ENCODE peak calls at places on chromosomes 13 and 19, in four cellular contexts. One of them, this sample, is unnamed.
A peak's percentile ranks its signal among the peaks of the same experiment; 100 is the strongest.

GRCh38 chr19:55173717-55174409 is 6.2 kb downstream of the SYT5 start:
- DNase-seq in adrenal gland: peak; percentile 89
- DNase-seq in AG09319: peak; percentile 49
- DNase-seq in heart right ventricle: peak; percentile 66
- DNase-seq in this sample: peak; percentile 55

GRCh38 chr19:15337202-15337601 is 4.9 kb upstream of the BRD4 start:
- DNase-seq in heart right ventricle: no peak
- DNase-seq in AG09319: no peak
- DNase-seq in adrenal gland: no peak
- DNase-seq in this sample: no peak

GRCh38 chr13:109698779-109699178 is 87.6 kb downstream of the IRS2 start:
- DNase-seq in heart right ventricle: no peak
- DNase-seq in AG09319: no peak
- DNase-seq in adrenal gland: no peak
- DNase-seq in this sample: no peak

GRCh38 chr19:54937926-54938325 is 9.4 kb downstream of the NLRP7 start:
- DNase-seq in adrenal gland: no peak
- DNase-seq in heart right ventricle: no peak
- DNase-seq in AG09319: no peak
- DNase-seq in this sample: peak; percentile 31

GRCh38 chr19:13825489-13826475 is 30.5 kb downstream of the ZSWIM4 start:
- DNase-seq in AG09319: no peak
- DNase-seq in heart right ventricle: no peak
- DNase-seq in adrenal gland: no peak
- DNase-seq in this sample: no peak

GRCh38 chr13:113029487-113030258 is 60.7 kb downstream of the MCF2L start:
- DNase-seq in heart right ventricle: no peak
- DNase-seq in AG09319: no peak
- DNase-seq in adrenal gland: no peak
- DNase-seq in this sample: peak; percentile 73

GRCh38 chr19:58150328-58150921 is at the start of gene ZNF329:
- DNase-seq in heart right ventricle: peak; percentile 89
- DNase-seq in AG09319: peak; percentile 54
- DNase-seq in adrenal gland: peak; percentile 82
- DNase-seq in this sample: peak; percentile 93

GRCh38 chr13:84831666-84832657 is 949.7 kb upstream of the SLITRK1 start:
- DNase-seq in adrenal gland: no peak
- DNase-seq in heart right ventricle: no peak
- DNase-seq in AG09319: no peak
- DNase-seq in this sample: no peak

GRCh38 chr13:40571338-40571737 is 95.1 kb downstream of the FOXO1 start:
- DNase-seq in heart right ventricle: no peak
- DNase-seq in adrenal gland: no peak
- DNase-seq in AG09319: no peak
- DNase-seq in this sample: no peak

GRCh38 chr19:940591-941291 is 14.9 kb downstream of the ARID3A start:
- DNase-seq in adrenal gland: peak; percentile 81
- DNase-seq in AG09319: no peak
- DNase-seq in heart right ventricle: no peak
- DNase-seq in this sample: peak; percentile 65

GRCh38 chr13:107192289-107192688 is 624.4 kb upstream of the ARGLU1 start:
- DNase-seq in heart right ventricle: no peak
- DNase-seq in AG09319: no peak
- DNase-seq in adrenal gland: no peak
- DNase-seq in this sample: no peak

GRCh38 chr19:15358918-15359317 is 20.7 kb downstream of the AKAP8 start:
- DNase-seq in AG09319: no peak
- DNase-seq in heart right ventricle: no peak
- DNase-seq in adrenal gland: no peak
- DNase-seq in this sample: no peak

GRCh38 chr13:35978607-35979316 is 152.4 kb downstream of the DCLK1 start:
- DNase-seq in adrenal gland: peak; percentile 60
- DNase-seq in AG09319: no peak
- DNase-seq in heart right ventricle: peak; percentile 57
- DNase-seq in this sample: peak; percentile 31

GRCh38 chr19:5292453-5292842 is 48.2 kb downstream of the PTPRS start:
- DNase-seq in AG09319: no peak
- DNase-seq in heart right ventricle: no peak
- DNase-seq in adrenal gland: no peak
- DNase-seq in this sample: peak; percentile 47

GRCh38 chr13:29572575-29572974 is 22.9 kb downstream of the SLC7A1 start:
- DNase-seq in AG09319: no peak
- DNase-seq in heart right ventricle: no peak
- DNase-seq in adrenal gland: no peak
- DNase-seq in this sample: no peak

GRCh38 chr19:34134190-34135032 is 37.9 kb upstream of the LSM14A start:
- DNase-seq in heart right ventricle: peak; percentile 88
- DNase-seq in adrenal gland: peak; percentile 88
- DNase-seq in AG09319: peak; percentile 60
- DNase-seq in this sample: peak; percentile 93

GRCh38 chr19:15448778-15449619 is 757 bp downstream of the WIZ start:
- DNase-seq in AG09319: no peak
- DNase-seq in adrenal gland: peak; percentile 44
- DNase-seq in heart right ventricle: no peak
- DNase-seq in this sample: no peak

GRCh38 chr19:32817252-32817912 is 52.2 kb downstream of the SLC7A9 start:
- DNase-seq in AG09319: no peak
- DNase-seq in adrenal gland: no peak
- DNase-seq in heart right ventricle: no peak
- DNase-seq in this sample: no peak

GRCh38 chr19:7868671-7869452 is 5.3 kb downstream of the PRR36 start:
- DNase-seq in adrenal gland: peak; percentile 94
- DNase-seq in AG09319: no peak
- DNase-seq in heart right ventricle: peak; percentile 53
- DNase-seq in this sample: peak; percentile 86

GRCh38 chr13:74871671-74872070 is 610.3 kb downstream of the TBC1D4 start:
- DNase-seq in heart right ventricle: no peak
- DNase-seq in AG09319: no peak
- DNase-seq in adrenal gland: no peak
- DNase-seq in this sample: no peak

GRCh38 chr19:46124638-46125115 is at the start of gene IGFL3:
- DNase-seq in AG09319: no peak
- DNase-seq in heart right ventricle: no peak
- DNase-seq in adrenal gland: no peak
- DNase-seq in this sample: no peak

DNA sequence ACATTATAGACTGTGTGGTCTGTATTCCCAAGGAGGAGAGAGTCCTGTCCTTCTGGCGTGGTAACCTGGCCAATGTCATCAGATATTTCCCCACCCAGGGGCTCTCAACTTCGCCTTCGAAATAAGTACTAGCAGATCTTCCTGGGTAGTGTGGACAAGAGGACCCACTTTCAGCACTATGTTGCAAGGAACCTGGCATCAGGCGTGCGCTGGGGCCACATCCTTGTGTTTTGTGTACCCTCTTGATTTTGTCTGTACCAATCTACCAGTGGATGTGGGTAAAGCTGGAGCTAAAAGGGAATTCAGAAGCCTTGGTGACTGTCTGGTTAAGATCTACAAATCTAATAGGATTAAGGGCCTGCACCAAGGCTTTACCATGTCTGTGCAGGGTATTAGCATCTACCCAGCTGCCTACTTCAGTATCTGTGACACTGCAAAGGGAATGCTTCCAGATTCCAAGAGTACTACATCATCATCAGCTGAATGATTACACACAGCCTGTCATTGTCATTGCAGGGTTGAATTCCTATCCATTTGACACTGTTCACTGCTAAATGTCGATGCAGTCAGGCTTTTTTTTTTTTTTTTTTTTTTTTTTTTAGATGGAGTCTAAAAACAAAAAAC is 148.0 kb downstream of the PRR20E start:
- DNase-seq in AG09319: no peak
- DNase-seq in adrenal gland: no peak
- DNase-seq in heart right ventricle: no peak
- DNase-seq in this sample: no peak
- TF ChIP-seq CTCF in AG09319: no peak
- TF ChIP-seq CTCF in adrenal gland: no peak
- TF ChIP-seq CTCF in heart right ventricle: no peak
- TF ChIP-seq CTCF in this sample: no peak

DNA sequence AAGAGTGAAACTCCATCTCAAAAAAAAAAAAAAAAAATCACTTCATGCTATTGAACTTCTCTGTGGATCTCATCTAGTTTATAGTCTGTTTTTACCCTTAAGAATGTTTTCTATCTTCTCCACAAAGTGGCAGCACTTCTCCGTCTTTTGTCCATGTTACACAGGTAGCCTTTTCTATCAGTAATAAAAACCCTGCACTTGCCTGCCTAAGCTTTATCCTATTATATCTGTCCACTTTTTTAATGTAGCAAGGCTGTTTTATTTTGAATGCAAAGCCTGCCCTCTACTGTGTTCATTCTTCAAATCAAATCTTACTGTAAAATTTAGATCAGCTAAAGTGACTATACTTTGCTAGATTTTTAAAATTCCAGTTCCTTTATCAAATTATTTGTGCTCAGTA is 124.0 kb downstream of the STOML3 start:
- DNase-seq in heart right ventricle: no peak
- DNase-seq in AG09319: no peak
- DNase-seq in adrenal gland: no peak
- DNase-seq in this sample: no peak
- TF ChIP-seq CTCF in heart right ventricle: no peak
- TF ChIP-seq CTCF in AG09319: no peak
- TF ChIP-seq CTCF in adrenal gland: no peak
- TF ChIP-seq CTCF in this sample: no peak

GRCh38 chr19:3653865-3654513 is 27.4 kb upstream of the CACTIN start:
- DNase-seq in heart right ventricle: no peak
- DNase-seq in AG09319: no peak
- DNase-seq in adrenal gland: no peak
- DNase-seq in this sample: peak; percentile 55
- TF ChIP-seq CTCF in heart right ventricle: no peak
- TF ChIP-seq CTCF in AG09319: no peak
- TF ChIP-seq CTCF in adrenal gland: no peak
- TF ChIP-seq CTCF in this sample: peak; percentile 35

GRCh38 chr19:44757057-44757734 is 8.7 kb downstream of the BCL3 start:
- DNase-seq in adrenal gland: peak; percentile 55
- DNase-seq in heart right ventricle: peak; percentile 79
- DNase-seq in AG09319: no peak
- DNase-seq in this sample: no peak

GRCh38 chr19:44759083-44759804 is 10.7 kb downstream of the BCL3 start:
- DNase-seq in AG09319: no peak
- DNase-seq in heart right ventricle: no peak
- DNase-seq in adrenal gland: no peak
- DNase-seq in this sample: no peak

GRCh38 chr19:44758596-44758995 is 10.1 kb downstream of the BCL3 start:
- DNase-seq in AG09319: no peak
- DNase-seq in heart right ventricle: peak; percentile 42
- DNase-seq in adrenal gland: peak; percentile 47
- DNase-seq in this sample: no peak

GRCh38 chr19:44756089-44756562 is 7.6 kb downstream of the BCL3 start:
- DNase-seq in AG09319: no peak
- DNase-seq in heart right ventricle: peak; percentile 14
- DNase-seq in adrenal gland: no peak
- DNase-seq in this sample: no peak

DNA sequence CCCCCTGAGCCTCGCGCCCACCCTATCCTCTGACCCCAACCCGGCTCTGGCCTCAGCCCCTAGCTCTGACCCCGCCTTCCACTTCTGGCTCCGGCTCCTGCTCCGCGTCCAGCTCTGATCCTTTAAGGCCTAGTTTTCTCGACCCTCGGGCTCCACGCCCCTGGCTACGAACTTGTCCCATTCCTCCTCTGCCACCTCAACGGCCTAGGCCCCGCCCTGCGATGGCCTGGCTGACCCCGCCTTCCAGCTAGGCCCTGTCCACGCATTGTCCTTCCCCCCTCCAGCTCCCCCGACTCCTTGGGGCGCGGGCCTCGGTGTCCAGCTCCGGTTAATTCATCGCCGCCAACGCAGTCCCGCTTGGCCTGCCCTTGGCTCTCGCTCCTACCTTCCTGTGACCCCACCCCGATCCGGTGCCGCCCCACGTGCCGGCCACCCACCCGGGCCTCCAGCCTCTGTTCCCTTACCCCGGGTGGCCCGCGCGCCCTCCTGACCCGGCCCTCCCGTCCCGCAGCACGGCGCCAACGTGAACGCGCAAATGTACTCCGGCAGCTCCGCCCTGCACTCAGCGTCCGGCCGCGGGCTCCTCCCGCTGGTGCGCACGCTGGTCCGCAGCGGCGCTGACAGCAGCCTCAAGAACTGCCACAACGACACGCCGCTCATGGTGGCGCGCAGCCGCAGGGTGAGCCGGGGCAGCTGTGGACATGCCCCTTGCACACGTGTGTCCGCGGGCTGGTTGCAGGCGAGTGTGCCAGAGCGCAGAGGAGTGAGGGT is 9.4 kb downstream of the BCL3 start:
- DNase-seq in heart right ventricle: peak; percentile 84
- DNase-seq in AG09319: no peak
- DNase-seq in adrenal gland: peak; percentile 74
- DNase-seq in this sample: no peak
- TF ChIP-seq CTCF in heart right ventricle: peak; percentile 26
- TF ChIP-seq CTCF in AG09319: peak; percentile 19
- TF ChIP-seq CTCF in adrenal gland: no peak
- TF ChIP-seq CTCF in this sample: no peak

GRCh38 chr19:47157455-47158321 is 27.1 kb downstream of the SAE1 start:
- DNase-seq in heart right ventricle: peak; percentile 68
- DNase-seq in adrenal gland: peak; percentile 47
- DNase-seq in AG09319: no peak
- DNase-seq in this sample: peak; percentile 60
- TF ChIP-seq CTCF in heart right ventricle: no peak
- TF ChIP-seq CTCF in adrenal gland: no peak
- TF ChIP-seq CTCF in AG09319: no peak
- TF ChIP-seq CTCF in this sample: no peak

DNA sequence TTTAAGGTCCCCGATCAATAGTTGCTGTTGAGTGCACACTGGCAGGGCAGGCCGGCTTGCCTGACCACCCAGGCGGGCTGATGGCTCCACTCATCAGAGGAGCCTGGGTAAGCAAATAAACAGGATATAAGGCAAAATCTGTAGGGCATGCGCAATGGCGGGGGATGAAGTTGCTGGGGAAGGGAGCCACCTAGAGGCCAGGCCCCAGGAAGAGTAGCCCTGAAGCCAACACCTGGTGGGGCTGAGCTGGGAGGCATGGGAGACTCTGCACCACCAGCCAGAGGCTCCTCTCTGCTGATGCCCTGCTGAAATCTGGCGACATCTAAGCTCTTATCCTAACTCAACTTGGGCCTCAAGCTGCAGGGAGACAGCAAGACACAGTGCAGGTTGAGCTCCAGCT is 324.3 kb downstream of the ZNF536 start:
- DNase-seq in heart right ventricle: no peak
- DNase-seq in AG09319: no peak
- DNase-seq in adrenal gland: no peak
- DNase-seq in this sample: peak; percentile 25
- TF ChIP-seq CTCF in heart right ventricle: peak; percentile 38
- TF ChIP-seq CTCF in AG09319: peak; percentile 36
- TF ChIP-seq CTCF in adrenal gland: no peak
- TF ChIP-seq CTCF in this sample: peak; percentile 23

This sample was measured in activated CD8-positive, alpha-beta T cell treated with anti-CD3 and anti-CD28 coated beads for 36 hours.